ENCODE peak calls at places on chromosomes 1 and 21, in seven cellular contexts. E, F, I, L, D, H and G are unnamed samples.
A peak's percentile ranks its signal among the peaks of the same experiment; 100 is the strongest.

GRCh38 chr1:28374297-28374696 is 4.8 kb downstream of the PHACTR4 start:
- DNase-seq in D (no peak), L (peak; percentile 51), E (no peak), H (no peak), F (peak; percentile 69), I (no peak), G (no peak)

GRCh38 chr1:107609808-107610207 is 355.2 kb downstream of the VAV3 start:
- DNase-seq in E (no peak), I (no peak), F (no peak), H (no peak), D (no peak), L (no peak), G (no peak)

GRCh38 chr1:205480349-205481278 is 23.9 kb upstream of the CDK18 start:
- DNase-seq in E (no peak), H (no peak), F (no peak), L (no peak), D (no peak), I (no peak), G (no peak)

GRCh38 chr1:234559917-234560676 is 49.9 kb downstream of the IRF2BP2 start:
- DNase-seq in L (no peak), H (no peak), D (no peak), E (no peak), F (no peak), I (no peak), G (no peak)

GRCh38 chr1:44464361-44464760 is 59.3 kb downstream of the RNF220 start:
- DNase-seq in I (no peak), H (no peak), F (peak; percentile 22), D (no peak), E (no peak), L (no peak), G (no peak)

GRCh38 chr1:162732566-162733335 is 57.8 kb upstream of the HSD17B7 start:
- DNase-seq in L (no peak), D (no peak), E (no peak), I (peak; percentile 79), F (no peak), H (peak; percentile 65), G (peak; percentile 18)

GRCh38 chr1:232218955-232219865 is 410.7 kb downstream of the SIPA1L2 start:
- DNase-seq in I (no peak), E (no peak), D (no peak), F (no peak), H (no peak), L (no peak), G (no peak)

GRCh38 chr1:59238993-59239392 is 57.9 kb upstream of the FGGY start:
- DNase-seq in E (no peak), L (no peak), H (no peak), F (no peak), I (no peak), D (no peak), G (no peak)

GRCh38 chr21:24895885-24896734 is 711.2 kb downstream of the MRPL39 start:
- DNase-seq in L (no peak), D (no peak), I (no peak), H (peak; percentile 14), E (peak; percentile 50), F (peak; percentile 52), G (no peak)

GRCh38 chr1:17673335-17674075 is 81.6 kb upstream of the ACTL8 start:
- DNase-seq in F (no peak), I (no peak), H (no peak), E (no peak), L (no peak), D (no peak), G (no peak)

GRCh38 chr1:201637282-201638076 is 98.6 kb downstream of the NAV1 start:
- DNase-seq in L (peak; percentile 92), D (peak; percentile 59), F (peak; percentile 40), E (no peak), H (no peak), I (no peak), G (no peak)

GRCh38 chr21:35206141-35207125 is 157.3 kb upstream of the RUNX1 start:
- DNase-seq in H (peak; percentile 38), I (no peak), L (no peak), D (no peak), E (no peak), F (no peak), G (no peak)

GRCh38 chr1:196423612-196424011 is 184.6 kb downstream of the KCNT2 start:
- DNase-seq in F (peak; percentile 69), L (no peak), D (no peak), H (no peak), I (no peak), E (no peak), G (no peak)

GRCh38 chr1:178262101-178262500 is 168.2 kb downstream of the RASAL2 start:
- DNase-seq in I (no peak), E (peak; percentile 96), D (no peak), H (no peak), F (peak; percentile 80), L (no peak), G (no peak)

GRCh38 chr21:38478782-38479181 is 19.5 kb downstream of the ERG start:
- DNase-seq in E (no peak), I (no peak), F (no peak), H (no peak), L (no peak), D (no peak), G (no peak)

GRCh38 chr1:23867542-23867952 is 543 bp downstream of the FUCA1 start:
- DNase-seq in I (no peak), H (no peak), E (no peak), F (no peak), D (no peak), L (no peak), G (no peak)

GRCh38 chr1:17922833-17923232 is 167.7 kb downstream of the ACTL8 start:
- DNase-seq in H (no peak), I (peak; percentile 51), D (no peak), F (no peak), L (peak; percentile 13), E (peak; percentile 23), G (peak; percentile 18)

GRCh38 chr1:206537141-206537540 is 29.8 kb downstream of the RASSF5 start:
- DNase-seq in E (no peak), F (peak; percentile 13), I (no peak), H (no peak), D (no peak), L (no peak), G (no peak)

GRCh38 chr1:3334366-3334765 is 120.1 kb upstream of the ARHGEF16 start:
- DNase-seq in E (no peak), I (no peak), D (no peak), F (no peak), L (no peak), H (no peak), G (no peak)

GRCh38 chr1:79633456-79633855 is 626.9 kb upstream of the ADGRL4 start:
- DNase-seq in D (peak; percentile 44), L (peak; percentile 84), E (no peak), I (no peak), F (peak; percentile 75), H (no peak), G (no peak)
- H3K4me3 ChIP-seq in D (no peak overlapping the region), L (no peak overlapping the region), E (no peak overlapping the region), I (no peak overlapping the region), F (no peak overlapping the region), H (no peak overlapping the region), G (no peak overlapping the region)

DNA sequence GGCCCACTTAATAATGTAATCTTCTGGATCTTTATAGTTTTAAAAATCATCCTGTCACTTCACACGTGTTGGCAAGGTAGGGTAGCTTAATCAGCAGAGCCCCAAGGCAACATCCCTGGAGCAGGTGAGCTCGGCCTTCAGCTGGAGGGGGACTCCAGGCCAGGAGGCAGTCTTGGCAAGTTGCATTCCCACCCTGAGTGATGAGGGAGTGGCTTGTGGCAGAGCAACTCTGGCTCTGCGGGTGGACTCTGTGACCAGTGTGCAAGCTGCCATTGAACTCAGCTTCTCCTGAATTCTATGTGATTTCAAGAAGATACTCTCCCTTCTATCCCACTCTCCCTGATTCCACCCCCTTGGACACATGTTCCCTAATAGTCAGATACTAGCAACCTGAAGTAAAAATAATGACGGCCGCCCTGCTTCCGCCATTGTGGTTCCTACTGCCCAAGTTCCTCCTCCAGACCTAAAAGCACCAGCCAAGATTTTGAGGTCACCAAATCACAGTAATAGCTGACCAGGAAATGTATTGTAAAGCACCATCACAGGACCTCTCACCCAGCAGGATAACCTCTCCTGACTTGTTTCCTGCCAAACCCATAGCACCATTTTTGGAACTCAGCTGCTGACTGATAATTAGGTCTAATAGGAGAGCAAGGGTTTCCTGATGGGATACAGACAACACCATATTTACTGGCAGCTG is 11.5 kb upstream of the LYST start:
- DNase-seq in I (no peak), H (no peak), F (no peak), L (no peak), E (no peak), D (no peak), G (no peak)
- H3K4me3 ChIP-seq in I (no peak overlapping the region), H (no peak overlapping the region), F (no peak overlapping the region), L (no peak overlapping the region), E (no peak overlapping the region), D (no peak overlapping the region), G (no peak overlapping the region)

GRCh38 chr1:21762022-21762404 is 20.9 kb downstream of the USP48 start:
- DNase-seq in F (no peak), I (no peak), D (no peak), E (no peak), L (no peak), H (no peak), G (no peak)

GRCh38 chr1:21763694-21764419 is 19.1 kb downstream of the USP48 start:
- DNase-seq in D (no peak), L (no peak), H (no peak), F (no peak), E (no peak), I (no peak), G (no peak)

GRCh38 chr1:21761052-21761451 is 21.9 kb downstream of the USP48 start:
- DNase-seq in L (no peak), E (no peak), H (no peak), D (no peak), F (no peak), I (no peak), G (no peak)

GRCh38 chr1:21764615-21765423 is 18.1 kb downstream of the USP48 start:
- DNase-seq in I (peak; percentile 83), L (peak; percentile 91), E (peak; percentile 96), D (peak; percentile 76), H (no peak), F (peak; percentile 88), G (peak; percentile 49)

GRCh38 chr1:21763236-21763635 is 19.7 kb downstream of the USP48 start:
- DNase-seq in L (no peak), E (no peak), H (no peak), I (no peak), D (no peak), F (no peak), G (no peak)
- H3K4me3 ChIP-seq in L (no peak overlapping the region), E (no peak overlapping the region), H (no peak overlapping the region), I (no peak overlapping the region), D (no peak overlapping the region), F (no peak overlapping the region), G (no peak overlapping the region)

GRCh38 chr21:45407629-45408247 is 2.8 kb downstream of the COL18A1 start:
- DNase-seq in H (peak; percentile 44), F (no peak), D (no peak), L (no peak), I (peak; percentile 68), E (no peak), G (no peak)

GRCh38 chr21:45408271-45408791 is 3.4 kb downstream of the COL18A1 start:
- DNase-seq in E (no peak), I (peak; percentile 57), D (no peak), L (no peak), F (no peak), H (peak; percentile 27), G (no peak)

GRCh38 chr21:45405819-45406762 is 1.1 kb downstream of the COL18A1 start:
- DNase-seq in L (peak; percentile 46), H (peak; percentile 55), E (peak; percentile 22), I (peak; percentile 67), D (no peak), F (peak; percentile 50), G (no peak)

GRCh38 chr21:45405271-45405818 is 380 bp downstream of the COL18A1 start:
- DNase-seq in E (no peak), H (peak; percentile 76), D (no peak), L (peak; percentile 78), F (no peak), I (peak; percentile 79), G (no peak)

GRCh38 chr21:45406801-45407628 is 2.0 kb downstream of the COL18A1 start:
- DNase-seq in H (peak; percentile 57), L (no peak), F (peak; percentile 46), D (no peak), E (peak; percentile 12), I (peak; percentile 72), G (no peak)
- H3K4me3 ChIP-seq in H (peak overlapping the region; percentile 68), L (peak overlapping the region; percentile 55), F (peak overlapping the region; percentile 50), D (peak overlapping the region; percentile 51), E (peak overlapping the region; percentile 49), I (peak overlapping the region; percentile 74), G (no peak overlapping the region)